ENCODE peak calls at places on chromosomes 2 and 18, in nine cellular contexts. X, I, P, K, G, H, R, S and C are unnamed samples.
A peak's percentile ranks its signal among the peaks of the same experiment; 100 is the strongest.

GRCh38 chr2:204339212-204339715 is 206.0 kb upstream of the PARD3B start:
- DNase-seq in X (no peak), I (no peak), P (no peak), K (no peak), G (no peak), H (no peak), R (no peak), S (no peak), C (no peak)

GRCh38 chr2:224034027-224034426 is 5.1 kb downstream of the SERPINE2 start:
- DNase-seq in X (no peak), I (no peak), P (no peak), K (no peak), G (no peak), H (no peak), R (no peak), S (no peak), C (no peak)

GRCh38 chr2:807300-807699 is 130.1 kb upstream of the TMEM18 start:
- DNase-seq in X (no peak), I (no peak), P (no peak), K (no peak), G (no peak), H (no peak), R (no peak), S (no peak), C (no peak)

GRCh38 chr2:199602271-199602895 is 144.6 kb upstream of the SATB2 start:
- DNase-seq in X (no peak), I (no peak), P (peak; percentile 3), K (peak; percentile 7), G (peak; percentile 19), H (no peak), R (no peak), S (peak; percentile 60), C (no peak)

GRCh38 chr2:64017811-64018714 is 1.2 kb downstream of the VPS54 start:
- DNase-seq in X (peak; percentile 41), I (peak; percentile 57), P (peak; percentile 39), K (peak; percentile 34), G (peak; percentile 38), H (peak; percentile 29), R (peak; percentile 12), S (peak; percentile 69), C (no peak)

GRCh38 chr2:120832296-120833070 is 96.8 kb downstream of the GLI2 start:
- DNase-seq in X (no peak), I (no peak), P (no peak), K (no peak), G (no peak), H (no peak), R (no peak), S (no peak), C (no peak)

GRCh38 chr18:21853020-21853419 is 112.4 kb downstream of the MIB1 start:
- DNase-seq in X (peak; percentile 30), I (peak; percentile 19), P (peak; percentile 68), K (peak; percentile 16), G (no peak), H (peak; percentile 87), R (no peak), S (no peak), C (peak; percentile 73)

GRCh38 chr2:237464757-237465391 is 22.2 kb upstream of the MLPH start:
- DNase-seq in X (no peak), I (no peak), P (no peak), K (peak; percentile 37), G (no peak), H (no peak), R (peak; percentile 28), S (no peak), C (no peak)

GRCh38 chr2:61244694-61245093 is 82.7 kb downstream of the C2orf74 start:
- DNase-seq in X (no peak), I (no peak), P (no peak), K (no peak), G (no peak), H (no peak), R (no peak), S (no peak), C (no peak)

GRCh38 chr2:70956141-70956540 is 20.4 kb downstream of the ATP6V1B1 start:
- DNase-seq in X (no peak), I (no peak), P (no peak), K (no peak), G (no peak), H (no peak), R (no peak), S (no peak), C (no peak)

GRCh38 chr2:230910546-230911135 is 14.4 kb downstream of the GPR55 start:
- DNase-seq in X (no peak), I (no peak), P (no peak), K (no peak), G (no peak), H (no peak), R (no peak), S (peak; percentile 48), C (no peak)

GRCh38 chr2:207662203-207662602 is 37.0 kb upstream of the METTL21A start:
- DNase-seq in X (no peak), I (no peak), P (peak; percentile 66), K (no peak), G (no peak), H (peak; percentile 83), R (no peak), S (peak; percentile 21), C (peak; percentile 76)

GRCh38 chr2:127675335-127676261 is at the start of gene LIMS2:
- DNase-seq in X (peak; percentile 44), I (no peak), P (no peak), K (peak; percentile 41), G (no peak), H (no peak), R (peak; percentile 41), S (no peak), C (no peak)
- TF ChIP-seq CTCF in X (no peak), I (no peak), P (no peak), K (no peak), G (no peak), H (no peak), R (peak; percentile 35), S (no peak), C (no peak)

DNA sequence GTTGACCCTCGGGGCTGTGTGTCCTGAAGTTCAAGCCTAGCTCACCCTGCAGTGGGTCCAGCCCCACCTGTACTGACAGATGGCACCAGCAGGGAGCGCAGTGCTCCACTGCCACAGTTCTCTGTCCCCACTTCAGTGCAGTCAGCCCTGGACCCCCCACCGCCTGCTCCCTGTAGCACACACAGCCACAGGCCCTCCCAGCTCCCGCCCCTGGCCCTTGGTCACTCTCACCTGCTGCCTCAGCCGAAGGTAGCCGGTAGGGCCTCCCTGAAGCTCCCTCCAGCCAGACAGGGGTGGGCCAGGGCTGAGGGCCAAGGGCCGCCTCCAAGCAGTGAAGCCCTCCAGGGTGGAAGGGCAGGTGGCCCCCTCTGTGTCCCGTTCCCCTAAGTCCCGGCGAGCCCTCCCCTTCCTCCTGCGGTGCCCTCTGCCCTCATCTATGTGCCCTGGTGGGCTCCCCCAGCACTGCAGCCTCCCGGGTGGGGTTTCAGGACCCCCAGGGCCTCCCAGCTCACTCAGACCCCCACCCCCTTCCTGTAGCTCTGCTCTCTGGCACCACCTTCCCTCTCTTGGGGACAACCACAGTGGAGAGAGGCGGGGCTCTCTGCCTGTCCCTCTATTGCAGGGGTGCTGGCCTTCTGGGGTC is 10.8 kb upstream of the ALPP start:
- DNase-seq in X (no peak), I (no peak), P (no peak), K (no peak), G (no peak), H (no peak), R (no peak), S (peak; percentile 48), C (no peak)
- TF ChIP-seq CTCF in X (no peak), I (no peak), P (no peak), K (no peak), G (no peak), H (peak; percentile 31), R (peak; percentile 36), S (peak; percentile 28), C (peak; percentile 45)

DNA sequence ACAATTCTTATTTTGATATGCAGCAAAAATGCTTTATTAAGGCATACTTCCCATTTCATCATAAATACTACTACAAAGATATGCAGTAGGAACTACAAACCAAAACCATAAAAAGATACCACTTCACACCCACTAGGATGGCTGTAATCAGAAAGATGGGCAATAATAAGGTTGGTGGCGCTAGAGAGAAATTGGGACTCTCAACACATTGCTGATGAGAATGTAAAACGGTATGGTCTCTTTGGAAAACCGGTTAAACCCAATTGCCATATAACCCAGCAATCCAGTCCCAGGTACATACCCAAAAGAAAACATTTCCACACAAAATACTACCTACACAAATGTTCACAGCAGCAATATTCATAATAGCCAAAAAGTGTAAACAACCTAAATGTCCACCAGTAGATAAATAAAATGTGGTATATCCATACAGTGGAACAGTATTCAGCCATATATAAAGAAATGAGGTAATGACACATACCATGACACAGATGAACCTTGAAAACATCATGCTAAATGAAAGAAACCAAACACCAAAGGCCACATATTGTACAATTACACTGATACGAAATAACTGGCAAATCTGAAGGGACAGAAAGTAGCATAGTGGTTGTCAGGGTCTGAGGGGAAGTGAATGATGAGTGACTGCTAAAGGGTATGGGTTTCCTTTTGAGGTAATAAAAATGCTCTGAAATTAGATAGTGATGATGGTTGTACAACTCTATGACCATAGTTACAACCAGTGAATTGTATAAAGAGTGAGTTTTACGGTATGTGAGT is 12.7 kb downstream of the SP3 start:
- DNase-seq in X (no peak), I (no peak), P (no peak), K (no peak), G (no peak), H (no peak), R (no peak), S (peak; percentile 43), C (no peak)
- TF ChIP-seq CTCF in X (no peak), I (no peak), P (peak; percentile 67), K (no peak), G (no peak), H (no peak), R (peak; percentile 28), S (peak; percentile 28), C (peak; percentile 10)

DNA sequence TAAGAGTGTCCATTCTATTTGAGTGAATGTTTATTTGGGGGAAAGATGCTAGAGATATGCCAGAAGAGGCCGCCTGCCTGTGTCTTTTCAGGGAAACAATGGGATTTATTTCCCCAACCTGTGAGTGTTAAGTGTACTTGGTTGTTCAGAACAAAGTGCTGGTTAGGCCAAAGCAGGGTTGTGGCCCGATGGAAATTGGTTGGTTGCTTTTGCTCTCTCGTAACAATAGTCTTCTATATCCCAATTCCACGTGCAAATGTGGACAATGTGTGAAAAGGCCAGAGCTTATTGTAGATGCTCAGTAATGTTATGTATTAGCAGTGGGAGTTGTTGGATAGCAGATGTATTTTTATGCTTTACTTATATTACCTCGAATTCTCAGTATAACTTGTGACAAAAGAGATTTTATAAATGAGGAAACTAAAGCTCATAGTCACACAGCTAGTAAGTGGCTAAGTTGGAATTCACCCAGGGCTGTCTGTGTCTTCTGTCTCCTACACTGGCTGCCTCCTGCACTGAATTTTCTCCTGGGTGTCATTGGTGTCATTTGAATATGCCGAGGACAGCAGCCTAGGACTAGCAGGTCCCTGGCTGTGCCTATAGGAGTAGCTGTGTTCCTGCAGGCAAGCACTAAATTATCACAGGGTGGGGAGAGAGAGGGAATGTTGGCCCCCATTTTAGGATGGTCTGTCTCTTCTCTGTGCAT is 21.5 kb downstream of the GPD2 start:
- DNase-seq in X (peak; percentile 22), I (no peak), P (no peak), K (no peak), G (no peak), H (no peak), R (no peak), S (no peak), C (no peak)
- TF ChIP-seq CTCF in X (no peak), I (no peak), P (no peak), K (no peak), G (no peak), H (no peak), R (peak; percentile 13), S (no peak), C (no peak)

GRCh38 chr18:730692-731091 is 18.3 kb upstream of the ENOSF1 start:
- DNase-seq in X (no peak), I (no peak), P (no peak), K (no peak), G (no peak), H (no peak), R (no peak), S (no peak), C (no peak)
- TF ChIP-seq CTCF in X (no peak), I (no peak), P (no peak), K (no peak), G (no peak), H (no peak), R (no peak), S (no peak), C (no peak)